ENCODE peak calls at places on chromosomes 11 and 22, in ten cellular contexts. One of them, this sample, is unnamed.

GRCh38 chr11:57310630-57311086 is 14.1 kb downstream of the TNKS1BP1 start:
- DNase-seq in adrenal gland: peak
- DNase-seq in ovary: peak
- DNase-seq in memory B cell: no peak
- DNase-seq in MV-4-11: no peak
- DNase-seq in foreskin fibroblast: peak
- DNase-seq in tibial nerve: no peak
- DNase-seq in GM12891: no peak
- DNase-seq in WTC11: no peak
- DNase-seq in SW480: no peak
- DNase-seq in this sample: peak

GRCh38 chr11:26717761-26718160 is 4.1 kb downstream of the SLC5A12 start:
- DNase-seq in adrenal gland: no peak
- DNase-seq in ovary: no peak
- DNase-seq in memory B cell: no peak
- DNase-seq in MV-4-11: no peak
- DNase-seq in foreskin fibroblast: no peak
- DNase-seq in tibial nerve: no peak
- DNase-seq in GM12891: no peak
- DNase-seq in WTC11: no peak
- DNase-seq in SW480: no peak
- DNase-seq in this sample: no peak

GRCh38 chr11:118152552-118153471 is at the start of gene SCN4B:
- DNase-seq in adrenal gland: peak
- DNase-seq in ovary: peak
- DNase-seq in memory B cell: no peak
- DNase-seq in MV-4-11: no peak
- DNase-seq in foreskin fibroblast: peak
- DNase-seq in tibial nerve: no peak
- DNase-seq in GM12891: peak
- DNase-seq in WTC11: peak
- DNase-seq in SW480: peak
- DNase-seq in this sample: no peak

GRCh38 chr11:93031386-93031785 is 61.9 kb downstream of the MTNR1B start:
- DNase-seq in adrenal gland: no peak
- DNase-seq in ovary: no peak
- DNase-seq in memory B cell: no peak
- DNase-seq in MV-4-11: no peak
- DNase-seq in foreskin fibroblast: no peak
- DNase-seq in tibial nerve: no peak
- DNase-seq in GM12891: no peak
- DNase-seq in WTC11: no peak
- DNase-seq in SW480: no peak
- DNase-seq in this sample: no peak

GRCh38 chr11:101553891-101554292 is 29.9 kb downstream of the TRPC6 start:
- DNase-seq in adrenal gland: no peak
- DNase-seq in ovary: no peak
- DNase-seq in memory B cell: no peak
- DNase-seq in MV-4-11: peak
- DNase-seq in foreskin fibroblast: peak
- DNase-seq in tibial nerve: no peak
- DNase-seq in GM12891: no peak
- DNase-seq in WTC11: no peak
- DNase-seq in SW480: no peak
- DNase-seq in this sample: no peak

GRCh38 chr11:66007201-66007634 is 4.6 kb upstream of the CST6 start:
- DNase-seq in adrenal gland: peak
- DNase-seq in ovary: no peak
- DNase-seq in memory B cell: no peak
- DNase-seq in MV-4-11: no peak
- DNase-seq in foreskin fibroblast: no peak
- DNase-seq in tibial nerve: no peak
- DNase-seq in GM12891: no peak
- DNase-seq in WTC11: no peak
- DNase-seq in SW480: no peak
- DNase-seq in this sample: no peak

GRCh38 chr11:19777032-19777341 is 64.3 kb downstream of the NAV2 start:
- DNase-seq in adrenal gland: no peak
- DNase-seq in ovary: no peak
- DNase-seq in memory B cell: peak
- DNase-seq in MV-4-11: no peak
- DNase-seq in foreskin fibroblast: peak
- DNase-seq in tibial nerve: no peak
- DNase-seq in GM12891: peak
- DNase-seq in WTC11: peak
- DNase-seq in SW480: no peak
- DNase-seq in this sample: no peak

GRCh38 chr11:124172076-124172475 is 11.1 kb upstream of the OR10D3 start:
- DNase-seq in adrenal gland: no peak
- DNase-seq in ovary: no peak
- DNase-seq in memory B cell: no peak
- DNase-seq in MV-4-11: no peak
- DNase-seq in foreskin fibroblast: no peak
- DNase-seq in tibial nerve: no peak
- DNase-seq in GM12891: no peak
- DNase-seq in WTC11: no peak
- DNase-seq in SW480: no peak
- DNase-seq in this sample: no peak

GRCh38 chr11:58618215-58618614 is 4.2 kb upstream of the CNTF start:
- DNase-seq in adrenal gland: no peak
- DNase-seq in ovary: no peak
- DNase-seq in memory B cell: no peak
- DNase-seq in MV-4-11: no peak
- DNase-seq in foreskin fibroblast: no peak
- DNase-seq in tibial nerve: no peak
- DNase-seq in GM12891: no peak
- DNase-seq in WTC11: no peak
- DNase-seq in SW480: no peak
- DNase-seq in this sample: no peak

GRCh38 chr11:3134651-3135490 is 30.2 kb downstream of the OSBPL5 start:
- DNase-seq in adrenal gland: no peak
- DNase-seq in ovary: peak
- DNase-seq in memory B cell: no peak
- DNase-seq in MV-4-11: no peak
- DNase-seq in foreskin fibroblast: no peak
- DNase-seq in tibial nerve: no peak
- DNase-seq in GM12891: no peak
- DNase-seq in WTC11: peak
- DNase-seq in SW480: no peak
- DNase-seq in this sample: no peak

GRCh38 chr11:45513806-45514340 is 151.5 kb downstream of the CHST1 start:
- DNase-seq in adrenal gland: no peak
- DNase-seq in ovary: no peak
- DNase-seq in memory B cell: no peak
- DNase-seq in MV-4-11: peak
- DNase-seq in foreskin fibroblast: no peak
- DNase-seq in tibial nerve: no peak
- DNase-seq in GM12891: no peak
- DNase-seq in WTC11: no peak
- DNase-seq in SW480: no peak
- DNase-seq in this sample: no peak

GRCh38 chr22:50157976-50158375 is 12.6 kb upstream of the PANX2 start:
- DNase-seq in adrenal gland: no peak
- DNase-seq in ovary: no peak
- DNase-seq in memory B cell: no peak
- DNase-seq in MV-4-11: no peak
- DNase-seq in foreskin fibroblast: no peak
- DNase-seq in tibial nerve: no peak
- DNase-seq in GM12891: no peak
- DNase-seq in WTC11: no peak
- DNase-seq in SW480: no peak
- DNase-seq in this sample: no peak

GRCh38 chr11:86869966-86870570 is 69.7 kb downstream of the PRSS23 start:
- DNase-seq in adrenal gland: peak
- DNase-seq in ovary: peak
- DNase-seq in memory B cell: peak
- DNase-seq in MV-4-11: no peak
- DNase-seq in foreskin fibroblast: peak
- DNase-seq in tibial nerve: peak
- DNase-seq in GM12891: peak
- DNase-seq in WTC11: peak
- DNase-seq in SW480: peak
- DNase-seq in this sample: peak

GRCh38 chr22:39545310-39546063 is 12.9 kb upstream of the RPS19BP1 start:
- DNase-seq in adrenal gland: peak
- DNase-seq in ovary: peak
- DNase-seq in memory B cell: no peak
- DNase-seq in MV-4-11: no peak
- DNase-seq in foreskin fibroblast: peak
- DNase-seq in tibial nerve: no peak
- DNase-seq in GM12891: no peak
- DNase-seq in WTC11: peak
- DNase-seq in SW480: no peak
- DNase-seq in this sample: no peak

GRCh38 chr22:34851918-34852662 is 213.9 kb upstream of the ISX start:
- DNase-seq in adrenal gland: no peak
- DNase-seq in ovary: no peak
- DNase-seq in memory B cell: no peak
- DNase-seq in MV-4-11: no peak
- DNase-seq in foreskin fibroblast: no peak
- DNase-seq in tibial nerve: no peak
- DNase-seq in GM12891: no peak
- DNase-seq in WTC11: no peak
- DNase-seq in SW480: no peak
- DNase-seq in this sample: no peak

GRCh38 chr11:9840460-9841004 is 176.7 kb downstream of the SWAP70 start:
- DNase-seq in adrenal gland: no peak
- DNase-seq in ovary: no peak
- DNase-seq in memory B cell: no peak
- DNase-seq in MV-4-11: no peak
- DNase-seq in foreskin fibroblast: no peak
- DNase-seq in tibial nerve: no peak
- DNase-seq in GM12891: no peak
- DNase-seq in WTC11: no peak
- DNase-seq in SW480: no peak
- DNase-seq in this sample: no peak

GRCh38 chr11:38593649-38594048 is 1995.6 kb upstream of the RAG2 start:
- DNase-seq in adrenal gland: no peak
- DNase-seq in ovary: no peak
- DNase-seq in memory B cell: no peak
- DNase-seq in MV-4-11: no peak
- DNase-seq in foreskin fibroblast: peak
- DNase-seq in tibial nerve: no peak
- DNase-seq in GM12891: no peak
- DNase-seq in WTC11: no peak
- DNase-seq in SW480: no peak
- DNase-seq in this sample: peak

GRCh38 chr22:31828739-31829138 is 74.9 kb downstream of the DEPDC5 start:
- DNase-seq in adrenal gland: no peak
- DNase-seq in ovary: no peak
- DNase-seq in memory B cell: no peak
- DNase-seq in MV-4-11: peak
- DNase-seq in foreskin fibroblast: peak
- DNase-seq in tibial nerve: no peak
- DNase-seq in GM12891: no peak
- DNase-seq in WTC11: no peak
- DNase-seq in SW480: no peak
- DNase-seq in this sample: no peak

GRCh38 chr22:47837703-47838102 is 1075.3 kb downstream of the TBC1D22A start:
- DNase-seq in adrenal gland: no peak
- DNase-seq in ovary: no peak
- DNase-seq in memory B cell: no peak
- DNase-seq in MV-4-11: no peak
- DNase-seq in foreskin fibroblast: peak
- DNase-seq in tibial nerve: no peak
- DNase-seq in GM12891: no peak
- DNase-seq in WTC11: peak
- DNase-seq in SW480: peak
- DNase-seq in this sample: no peak

GRCh38 chr11:35822815-35823495 is 120.9 kb upstream of the LDLRAD3 start:
- DNase-seq in adrenal gland: no peak
- DNase-seq in ovary: no peak
- DNase-seq in memory B cell: no peak
- DNase-seq in MV-4-11: no peak
- DNase-seq in foreskin fibroblast: peak
- DNase-seq in tibial nerve: no peak
- DNase-seq in GM12891: no peak
- DNase-seq in WTC11: no peak
- DNase-seq in SW480: no peak
- DNase-seq in this sample: no peak

GRCh38 chr11:130580372-130580771 is 131.9 kb downstream of the ADAMTS15 start:
- DNase-seq in adrenal gland: no peak
- DNase-seq in ovary: peak
- DNase-seq in memory B cell: no peak
- DNase-seq in MV-4-11: no peak
- DNase-seq in foreskin fibroblast: peak
- DNase-seq in tibial nerve: no peak
- DNase-seq in GM12891: no peak
- DNase-seq in WTC11: no peak
- DNase-seq in SW480: peak
- DNase-seq in this sample: peak

GRCh38 chr11:105393326-105393725 is 216.5 kb upstream of the GRIA4 start:
- DNase-seq in adrenal gland: no peak
- DNase-seq in ovary: no peak
- DNase-seq in memory B cell: no peak
- DNase-seq in MV-4-11: no peak
- DNase-seq in foreskin fibroblast: no peak
- DNase-seq in tibial nerve: no peak
- DNase-seq in GM12891: no peak
- DNase-seq in WTC11: no peak
- DNase-seq in SW480: no peak
- DNase-seq in this sample: no peak

GRCh38 chr11:134539285-134539684 is 127.2 kb upstream of the B3GAT1 start:
- DNase-seq in adrenal gland: no peak
- DNase-seq in ovary: no peak
- DNase-seq in memory B cell: no peak
- DNase-seq in MV-4-11: no peak
- DNase-seq in foreskin fibroblast: no peak
- DNase-seq in tibial nerve: no peak
- DNase-seq in GM12891: no peak
- DNase-seq in WTC11: no peak
- DNase-seq in SW480: no peak
- DNase-seq in this sample: no peak

GRCh38 chr11:106457727-106458126 is 380.3 kb downstream of the AASDHPPT start:
- DNase-seq in adrenal gland: no peak
- DNase-seq in ovary: no peak
- DNase-seq in memory B cell: no peak
- DNase-seq in MV-4-11: no peak
- DNase-seq in foreskin fibroblast: peak
- DNase-seq in tibial nerve: no peak
- DNase-seq in GM12891: no peak
- DNase-seq in WTC11: no peak
- DNase-seq in SW480: no peak
- DNase-seq in this sample: peak

GRCh38 chr22:26669060-26669481 is 11.7 kb downstream of the MIAT start:
- DNase-seq in adrenal gland: peak
- DNase-seq in ovary: no peak
- DNase-seq in memory B cell: no peak
- DNase-seq in MV-4-11: peak
- DNase-seq in foreskin fibroblast: peak
- DNase-seq in tibial nerve: no peak
- DNase-seq in GM12891: no peak
- DNase-seq in WTC11: peak
- DNase-seq in SW480: peak
- DNase-seq in this sample: no peak

GRCh38 chr11:69215784-69216415 is 60.2 kb downstream of the SMIM38 start:
- DNase-seq in adrenal gland: peak
- DNase-seq in ovary: no peak
- DNase-seq in memory B cell: no peak
- DNase-seq in MV-4-11: no peak
- DNase-seq in foreskin fibroblast: peak
- DNase-seq in tibial nerve: no peak
- DNase-seq in GM12891: no peak
- DNase-seq in WTC11: no peak
- DNase-seq in SW480: peak
- DNase-seq in this sample: no peak

GRCh38 chr11:86702387-86702983 is 30.1 kb upstream of the ME3 start:
- DNase-seq in adrenal gland: no peak
- DNase-seq in ovary: no peak
- DNase-seq in memory B cell: no peak
- DNase-seq in MV-4-11: no peak
- DNase-seq in foreskin fibroblast: no peak
- DNase-seq in tibial nerve: no peak
- DNase-seq in GM12891: no peak
- DNase-seq in WTC11: no peak
- DNase-seq in SW480: no peak
- DNase-seq in this sample: no peak

GRCh38 chr11:45336136-45336535 is 50.0 kb upstream of the SYT13 start:
- DNase-seq in adrenal gland: no peak
- DNase-seq in ovary: no peak
- DNase-seq in memory B cell: no peak
- DNase-seq in MV-4-11: no peak
- DNase-seq in foreskin fibroblast: no peak
- DNase-seq in tibial nerve: no peak
- DNase-seq in GM12891: no peak
- DNase-seq in WTC11: no peak
- DNase-seq in SW480: no peak
- DNase-seq in this sample: no peak